ENCODE peak calls at places on chromosomes 13 and 19, in seven cellular contexts. One of them, this sample, is unnamed.

GRCh38 chr13:52449323-52450011 is 967 bp downstream of the VPS36 start:
- DNase-seq in right lobe of liver: no peak
- DNase-seq in SK-N-SH: no peak
- DNase-seq in A673: no peak
- DNase-seq in psoas muscle: no peak
- DNase-seq in tibial nerve: no peak
- DNase-seq in GM23248: no peak
- DNase-seq in this sample: no peak

GRCh38 chr13:28338202-28338601 is 156.7 kb downstream of the FLT1 start:
- DNase-seq in right lobe of liver: no peak
- DNase-seq in SK-N-SH: no peak
- DNase-seq in A673: no peak
- DNase-seq in psoas muscle: no peak
- DNase-seq in tibial nerve: no peak
- DNase-seq in GM23248: no peak
- DNase-seq in this sample: no peak

GRCh38 chr13:43587376-43587775 is 199.4 kb downstream of the ENOX1 start:
- DNase-seq in right lobe of liver: no peak
- DNase-seq in SK-N-SH: no peak
- DNase-seq in A673: no peak
- DNase-seq in psoas muscle: no peak
- DNase-seq in tibial nerve: no peak
- DNase-seq in GM23248: no peak
- DNase-seq in this sample: no peak

GRCh38 chr13:26872444-26873173 is 112.0 kb upstream of the GPR12 start:
- DNase-seq in right lobe of liver: peak; percentile 40
- DNase-seq in SK-N-SH: peak; percentile 74
- DNase-seq in A673: peak; percentile 58
- DNase-seq in psoas muscle: peak; percentile 41
- DNase-seq in tibial nerve: no peak
- DNase-seq in GM23248: peak; percentile 72
- DNase-seq in this sample: no peak

GRCh38 chr13:113192902-113193301 is 15.6 kb downstream of the PCID2 start:
- DNase-seq in right lobe of liver: no peak
- DNase-seq in SK-N-SH: no peak
- DNase-seq in A673: no peak
- DNase-seq in psoas muscle: no peak
- DNase-seq in tibial nerve: no peak
- DNase-seq in GM23248: peak; percentile 91
- DNase-seq in this sample: no peak

GRCh38 chr13:111992911-111993310 is 74.0 kb upstream of the SOX1 start:
- DNase-seq in right lobe of liver: no peak
- DNase-seq in SK-N-SH: no peak
- DNase-seq in A673: no peak
- DNase-seq in psoas muscle: no peak
- DNase-seq in tibial nerve: no peak
- DNase-seq in GM23248: no peak
- DNase-seq in this sample: no peak

GRCh38 chr13:31970237-31970930 is 61.2 kb upstream of the FRY start:
- DNase-seq in right lobe of liver: no peak
- DNase-seq in SK-N-SH: no peak
- DNase-seq in A673: no peak
- DNase-seq in psoas muscle: no peak
- DNase-seq in tibial nerve: no peak
- DNase-seq in GM23248: peak; percentile 90
- DNase-seq in this sample: no peak

GRCh38 chr13:32409561-32410440 is 18.1 kb downstream of the N4BP2L1 start:
- DNase-seq in right lobe of liver: peak; percentile 55
- DNase-seq in SK-N-SH: no peak
- DNase-seq in A673: no peak
- DNase-seq in psoas muscle: peak; percentile 61
- DNase-seq in tibial nerve: peak; percentile 57
- DNase-seq in GM23248: no peak
- DNase-seq in this sample: peak; percentile 78

GRCh38 chr19:7977723-7978040 is 27.8 kb downstream of the ELAVL1 start:
- DNase-seq in right lobe of liver: peak; percentile 10
- DNase-seq in SK-N-SH: no peak
- DNase-seq in A673: no peak
- DNase-seq in psoas muscle: no peak
- DNase-seq in tibial nerve: no peak
- DNase-seq in GM23248: no peak
- DNase-seq in this sample: no peak

GRCh38 chr13:99153219-99153618 is 47.4 kb upstream of the UBAC2 start:
- DNase-seq in right lobe of liver: no peak
- DNase-seq in SK-N-SH: no peak
- DNase-seq in A673: no peak
- DNase-seq in psoas muscle: no peak
- DNase-seq in tibial nerve: no peak
- DNase-seq in GM23248: peak; percentile 38
- DNase-seq in this sample: no peak

GRCh38 chr19:33462112-33462726 is 59.4 kb downstream of the PEPD start:
- DNase-seq in right lobe of liver: no peak
- DNase-seq in SK-N-SH: no peak
- DNase-seq in A673: no peak
- DNase-seq in psoas muscle: no peak
- DNase-seq in tibial nerve: no peak
- DNase-seq in GM23248: no peak
- DNase-seq in this sample: no peak

GRCh38 chr13:50227356-50227755 is 212.1 kb downstream of the KCNRG start:
- DNase-seq in right lobe of liver: no peak
- DNase-seq in SK-N-SH: no peak
- DNase-seq in A673: no peak
- DNase-seq in psoas muscle: no peak
- DNase-seq in tibial nerve: no peak
- DNase-seq in GM23248: no peak
- DNase-seq in this sample: no peak

GRCh38 chr19:50710094-50710493 is 9.5 kb downstream of the SHANK1 start:
- DNase-seq in right lobe of liver: no peak
- DNase-seq in SK-N-SH: no peak
- DNase-seq in A673: peak; percentile 52
- DNase-seq in psoas muscle: no peak
- DNase-seq in tibial nerve: no peak
- DNase-seq in GM23248: peak; percentile 51
- DNase-seq in this sample: no peak

GRCh38 chr19:5281588-5281987 is 59.0 kb downstream of the PTPRS start:
- DNase-seq in right lobe of liver: no peak
- DNase-seq in SK-N-SH: peak; percentile 15
- DNase-seq in A673: no peak
- DNase-seq in psoas muscle: peak; percentile 84
- DNase-seq in tibial nerve: peak; percentile 85
- DNase-seq in GM23248: no peak
- DNase-seq in this sample: peak; percentile 63

GRCh38 chr19:38274734-38275133 is 10.4 kb downstream of the SPINT2 start:
- DNase-seq in right lobe of liver: no peak
- DNase-seq in SK-N-SH: no peak
- DNase-seq in A673: no peak
- DNase-seq in psoas muscle: no peak
- DNase-seq in tibial nerve: no peak
- DNase-seq in GM23248: no peak
- DNase-seq in this sample: no peak

GRCh38 chr19:2524840-2525723 is 49.2 kb downstream of the GADD45B start:
- DNase-seq in right lobe of liver: peak; percentile 59
- DNase-seq in SK-N-SH: no peak
- DNase-seq in A673: peak; percentile 77
- DNase-seq in psoas muscle: peak; percentile 70
- DNase-seq in tibial nerve: no peak
- DNase-seq in GM23248: peak; percentile 94
- DNase-seq in this sample: no peak

GRCh38 chr13:98098511-98098910 is 44.4 kb upstream of the FARP1 start:
- DNase-seq in right lobe of liver: no peak
- DNase-seq in SK-N-SH: no peak
- DNase-seq in A673: peak; percentile 45
- DNase-seq in psoas muscle: no peak
- DNase-seq in tibial nerve: no peak
- DNase-seq in GM23248: peak; percentile 58
- DNase-seq in this sample: no peak

GRCh38 chr13:113547248-113547971 is 37.1 kb upstream of the TFDP1 start:
- DNase-seq in right lobe of liver: no peak
- DNase-seq in SK-N-SH: no peak
- DNase-seq in A673: no peak
- DNase-seq in psoas muscle: no peak
- DNase-seq in tibial nerve: peak; percentile 43
- DNase-seq in GM23248: peak; percentile 74
- DNase-seq in this sample: peak; percentile 19

GRCh38 chr19:11242864-11243797 is 3.7 kb downstream of the ANGPTL8 start:
- DNase-seq in right lobe of liver: peak; percentile 98
- DNase-seq in SK-N-SH: peak; percentile 100
- DNase-seq in A673: peak; percentile 84
- DNase-seq in psoas muscle: peak; percentile 93
- DNase-seq in tibial nerve: peak; percentile 97
- DNase-seq in GM23248: peak; percentile 85
- DNase-seq in this sample: peak; percentile 97

GRCh38 chr19:932647-933552 is 7.1 kb downstream of the ARID3A start:
- DNase-seq in right lobe of liver: peak; percentile 30
- DNase-seq in SK-N-SH: peak; percentile 94
- DNase-seq in A673: no peak
- DNase-seq in psoas muscle: peak; percentile 83
- DNase-seq in tibial nerve: peak; percentile 64
- DNase-seq in GM23248: peak; percentile 97
- DNase-seq in this sample: peak; percentile 89

GRCh38 chr13:102128216-102128800 is 273.5 kb downstream of the FGF14 start:
- DNase-seq in right lobe of liver: no peak
- DNase-seq in SK-N-SH: no peak
- DNase-seq in A673: peak; percentile 91
- DNase-seq in psoas muscle: no peak
- DNase-seq in tibial nerve: no peak
- DNase-seq in GM23248: peak; percentile 71
- DNase-seq in this sample: no peak

GRCh38 chr19:10998045-10998533 is 37.3 kb downstream of the SMARCA4 start:
- DNase-seq in right lobe of liver: peak; percentile 70
- DNase-seq in SK-N-SH: no peak
- DNase-seq in A673: no peak
- DNase-seq in psoas muscle: peak; percentile 51
- DNase-seq in tibial nerve: peak; percentile 61
- DNase-seq in GM23248: no peak
- DNase-seq in this sample: no peak

GRCh38 chr13:27406178-27406939 is 18.1 kb upstream of the GTF3A start:
- DNase-seq in right lobe of liver: no peak
- DNase-seq in SK-N-SH: peak; percentile 53
- DNase-seq in A673: peak; percentile 43
- DNase-seq in psoas muscle: no peak
- DNase-seq in tibial nerve: peak; percentile 17
- DNase-seq in GM23248: peak; percentile 65
- DNase-seq in this sample: no peak

GRCh38 chr13:93344048-93344447 is 117.4 kb downstream of the GPC6 start:
- DNase-seq in right lobe of liver: no peak
- DNase-seq in SK-N-SH: no peak
- DNase-seq in A673: no peak
- DNase-seq in psoas muscle: no peak
- DNase-seq in tibial nerve: no peak
- DNase-seq in GM23248: no peak
- DNase-seq in this sample: no peak

GRCh38 chr19:40104754-40105153 is 14.0 kb upstream of the ZNF780A start:
- DNase-seq in right lobe of liver: no peak
- DNase-seq in SK-N-SH: no peak
- DNase-seq in A673: no peak
- DNase-seq in psoas muscle: no peak
- DNase-seq in tibial nerve: no peak
- DNase-seq in GM23248: no peak
- DNase-seq in this sample: no peak
- H3K36me3 ChIP-seq in right lobe of liver: no peaks in the 10 kb centered on the region
- H3K36me3 ChIP-seq in SK-N-SH: no peaks in the 10 kb centered on the region
- H3K36me3 ChIP-seq in A673: no peaks in the 10 kb centered on the region
- H3K36me3 ChIP-seq in psoas muscle: no peaks in the 10 kb centered on the region
- H3K36me3 ChIP-seq in tibial nerve: no peaks in the 10 kb centered on the region
- H3K36me3 ChIP-seq in GM23248: no peaks in the 10 kb centered on the region
- H3K36me3 ChIP-seq in this sample: no peaks in the 10 kb centered on the region

DNA sequence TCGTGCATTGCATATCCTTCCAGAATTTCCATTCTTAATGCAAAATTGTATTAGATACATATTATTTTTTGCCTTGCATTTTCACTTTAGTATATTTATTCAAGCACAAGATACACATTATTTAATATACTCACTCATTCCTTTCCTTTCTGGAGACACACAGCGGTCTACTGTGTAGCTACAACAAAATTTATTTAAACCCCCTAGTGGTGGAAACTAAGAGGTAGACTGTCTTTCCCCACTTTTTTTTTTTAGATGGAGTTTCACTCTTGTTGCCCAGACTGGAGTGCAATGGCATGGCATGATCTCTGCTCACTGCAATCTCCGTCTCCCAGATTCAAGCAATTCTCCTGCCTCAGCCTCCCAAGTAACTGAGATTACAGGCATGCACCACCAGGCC is 2040.3 kb upstream of the PCDH20 start:
- DNase-seq in right lobe of liver: no peak
- DNase-seq in SK-N-SH: peak; percentile 4
- DNase-seq in A673: peak; percentile 19
- DNase-seq in psoas muscle: no peak
- DNase-seq in tibial nerve: no peak
- DNase-seq in GM23248: peak; percentile 1
- DNase-seq in this sample: no peak
- H3K27ac ChIP-seq in right lobe of liver: no peak overlapping the region
- H3K27ac ChIP-seq in SK-N-SH: no peak overlapping the region
- H3K27ac ChIP-seq in A673: no peak overlapping the region
- H3K27ac ChIP-seq in psoas muscle: no peak overlapping the region
- H3K27ac ChIP-seq in tibial nerve: no peak overlapping the region
- H3K27ac ChIP-seq in GM23248: no peak overlapping the region
- H3K27ac ChIP-seq in this sample: no peak overlapping the region

GRCh38 chr13:20938302-20938701 is 35.8 kb upstream of the XPO4 start:
- DNase-seq in right lobe of liver: no peak
- DNase-seq in SK-N-SH: no peak
- DNase-seq in A673: no peak
- DNase-seq in psoas muscle: no peak
- DNase-seq in tibial nerve: no peak
- DNase-seq in GM23248: no peak
- DNase-seq in this sample: no peak
- H3K36me3 ChIP-seq in right lobe of liver: no peaks in the 10 kb centered on the region
- H3K36me3 ChIP-seq in SK-N-SH: no peaks in the 10 kb centered on the region
- H3K36me3 ChIP-seq in A673: no peaks in the 10 kb centered on the region
- H3K36me3 ChIP-seq in psoas muscle: no peaks in the 10 kb centered on the region
- H3K36me3 ChIP-seq in tibial nerve: no peaks in the 10 kb centered on the region
- H3K36me3 ChIP-seq in GM23248: no peaks in the 10 kb centered on the region
- H3K36me3 ChIP-seq in this sample: no peaks in the 10 kb centered on the region

GRCh38 chr19:30084390-30084819 is 142.4 kb downstream of the URI1 start:
- DNase-seq in right lobe of liver: no peak
- DNase-seq in SK-N-SH: peak; percentile 71
- DNase-seq in A673: no peak
- DNase-seq in psoas muscle: no peak
- DNase-seq in tibial nerve: no peak
- DNase-seq in GM23248: no peak
- DNase-seq in this sample: no peak

GRCh38 chr19:30086916-30087315 is 144.9 kb downstream of the URI1 start:
- DNase-seq in right lobe of liver: no peak
- DNase-seq in SK-N-SH: no peak
- DNase-seq in A673: no peak
- DNase-seq in psoas muscle: no peak
- DNase-seq in tibial nerve: no peak
- DNase-seq in GM23248: no peak
- DNase-seq in this sample: no peak

GRCh38 chr19:30085394-30085793 is 143.4 kb downstream of the URI1 start:
- DNase-seq in right lobe of liver: no peak
- DNase-seq in SK-N-SH: peak; percentile 67
- DNase-seq in A673: peak; percentile 24
- DNase-seq in psoas muscle: no peak
- DNase-seq in tibial nerve: no peak
- DNase-seq in GM23248: no peak
- DNase-seq in this sample: peak; percentile 70

GRCh38 chr19:30087381-30088138 is 145.5 kb downstream of the URI1 start:
- DNase-seq in right lobe of liver: no peak
- DNase-seq in SK-N-SH: no peak
- DNase-seq in A673: no peak
- DNase-seq in psoas muscle: no peak
- DNase-seq in tibial nerve: no peak
- DNase-seq in GM23248: no peak
- DNase-seq in this sample: no peak

GRCh38 chr19:30086220-30086619 is 144.2 kb downstream of the URI1 start:
- DNase-seq in right lobe of liver: no peak
- DNase-seq in SK-N-SH: no peak
- DNase-seq in A673: no peak
- DNase-seq in psoas muscle: no peak
- DNase-seq in tibial nerve: no peak
- DNase-seq in GM23248: no peak
- DNase-seq in this sample: no peak
- H3K27ac ChIP-seq in right lobe of liver: no peak overlapping the region
- H3K27ac ChIP-seq in SK-N-SH: no peak overlapping the region
- H3K27ac ChIP-seq in A673: no peak overlapping the region
- H3K27ac ChIP-seq in psoas muscle: no peak overlapping the region
- H3K27ac ChIP-seq in tibial nerve: no peak overlapping the region
- H3K27ac ChIP-seq in GM23248: no peak overlapping the region
- H3K27ac ChIP-seq in this sample: no peak overlapping the region